ENCODE peak calls at places on chromosome 12, in six cellular contexts. S, Q, O, A, D and L are unnamed samples.

GRCh38 chr12:7460375-7461259 is 16.7 kb upstream of the CD163L1 start:
- DNase-seq in S (no peak), Q (peak; percentile 83), O (peak; percentile 50), A (peak; percentile 34), D (peak; percentile 46), L (no peak)

GRCh38 chr12:121784460-121784859 is 9.0 kb downstream of the RHOF start:
- DNase-seq in S (no peak), Q (no peak), O (no peak), A (no peak), D (no peak), L (no peak)

GRCh38 chr12:3726455-3726854 is 26.5 kb downstream of the CRACR2A start:
- DNase-seq in S (no peak), Q (no peak), O (no peak), A (no peak), D (no peak), L (no peak)

GRCh38 chr12:67517181-67517887 is 131.2 kb upstream of the DYRK2 start:
- DNase-seq in S (no peak), Q (no peak), O (no peak), A (no peak), D (no peak), L (no peak)

GRCh38 chr12:95648990-95649791 is 97.9 kb upstream of the USP44 start:
- DNase-seq in S (no peak), Q (no peak), O (no peak), A (no peak), D (no peak), L (no peak)

GRCh38 chr12:27460471-27460978 is 14.0 kb downstream of the SMCO2 start:
- DNase-seq in S (peak; percentile 4), Q (no peak), O (no peak), A (no peak), D (no peak), L (no peak)

GRCh38 chr12:47799357-47799955 is 20.2 kb downstream of the HDAC7 start:
- DNase-seq in S (no peak), Q (no peak), O (no peak), A (no peak), D (no peak), L (no peak)

GRCh38 chr12:92543359-92543758 is 159.4 kb upstream of the PLEKHG7 start:
- DNase-seq in S (no peak), Q (no peak), O (no peak), A (no peak), D (peak; percentile 8), L (no peak)

GRCh38 chr12:50557421-50557820 is 52.6 kb downstream of the DIP2B start:
- DNase-seq in S (no peak), Q (no peak), O (no peak), A (no peak), D (no peak), L (no peak)

GRCh38 chr12:105317453-105317852 is 13.0 kb upstream of the C12orf75 start:
- DNase-seq in S (no peak), Q (no peak), O (no peak), A (no peak), D (no peak), L (no peak)

GRCh38 chr12:52395761-52396434 is 10.2 kb downstream of the KRT82 start:
- DNase-seq in S (no peak), Q (peak; percentile 87), O (peak; percentile 49), A (no peak), D (peak; percentile 33), L (no peak)
- TF ChIP-seq GABPA in S (no peak), Q (peak; percentile 21), O (no peak), A (no peak), D (no peak), L (no peak)

GRCh38 chr12:115404761-115405470 is 720.9 kb upstream of the TBX3 start:
- DNase-seq in S (no peak), Q (no peak), O (no peak), A (no peak), D (peak; percentile 43), L (no peak)
- TF ChIP-seq GABPA in S (no peak), Q (no peak), O (no peak), A (no peak), D (no peak), L (no peak)

GRCh38 chr12:75702477-75703093 is 191.2 kb upstream of the KRR1 start:
- DNase-seq in S (no peak), Q (no peak), O (no peak), A (no peak), D (no peak), L (no peak)

GRCh38 chr12:75699728-75700496 is 188.5 kb upstream of the KRR1 start:
- DNase-seq in S (no peak), Q (no peak), O (no peak), A (no peak), D (no peak), L (no peak)

GRCh38 chr12:75703131-75703530 is 191.7 kb upstream of the KRR1 start:
- DNase-seq in S (no peak), Q (no peak), O (no peak), A (no peak), D (no peak), L (no peak)

GRCh38 chr12:75704208-75704607 is 192.8 kb upstream of the KRR1 start:
- DNase-seq in S (no peak), Q (no peak), O (no peak), A (no peak), D (no peak), L (no peak)

DNA sequence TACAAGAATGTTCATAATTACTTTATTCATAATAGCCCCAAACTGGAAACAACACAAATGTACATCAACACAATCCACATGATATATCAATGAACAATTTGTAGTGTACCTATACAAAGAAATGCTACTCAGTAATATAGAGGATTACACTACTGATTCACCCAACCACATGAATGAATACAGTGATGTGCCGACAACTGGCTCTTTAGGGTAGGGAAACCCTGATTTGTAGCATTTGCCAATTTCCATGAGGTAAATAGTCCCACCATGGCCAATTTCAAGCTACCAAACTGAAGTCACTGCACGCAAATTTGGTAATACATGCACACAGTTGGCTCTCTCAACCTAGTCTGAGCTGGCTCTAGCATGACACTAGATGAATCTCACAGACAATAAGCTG is 190.4 kb upstream of the KRR1 start:
- DNase-seq in S (no peak), Q (no peak), O (no peak), A (no peak), D (no peak), L (no peak)
- TF ChIP-seq GABPA in S (no peak), Q (no peak), O (no peak), A (no peak), D (no peak), L (no peak)

GRCh38 chr12:69686731-69687130 is 12.4 kb downstream of the BEST3 start:
- DNase-seq in S (no peak), Q (no peak), O (no peak), A (no peak), D (no peak), L (no peak)

GRCh38 chr12:69688021-69688420 is 11.1 kb downstream of the BEST3 start:
- DNase-seq in S (no peak), Q (no peak), O (no peak), A (no peak), D (peak; percentile 6), L (no peak)

GRCh38 chr12:69684472-69684871 is 14.6 kb downstream of the BEST3 start:
- DNase-seq in S (no peak), Q (no peak), O (no peak), A (no peak), D (no peak), L (no peak)

GRCh38 chr12:69687390-69687789 is 11.7 kb downstream of the BEST3 start:
- DNase-seq in S (no peak), Q (no peak), O (no peak), A (no peak), D (no peak), L (no peak)

DNA sequence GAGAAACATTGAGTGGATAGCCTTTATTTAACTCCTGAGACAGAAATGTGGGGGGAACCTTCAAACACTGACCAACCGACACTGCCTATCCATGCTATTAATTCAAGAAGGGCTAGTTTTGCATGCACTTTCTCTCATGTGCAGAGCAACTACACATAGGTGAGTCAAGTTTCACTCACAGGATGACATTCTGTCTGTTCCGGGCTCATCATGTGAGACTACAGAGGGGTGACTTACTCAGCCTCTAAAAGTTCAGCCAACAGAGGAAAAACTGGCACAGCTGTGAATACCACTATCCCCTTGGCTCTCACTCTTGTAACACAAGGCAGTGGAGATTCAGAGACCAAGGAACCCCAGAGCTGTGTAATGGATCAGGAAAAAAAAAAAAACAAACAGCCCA is 13.3 kb downstream of the BEST3 start:
- DNase-seq in S (no peak), Q (no peak), O (no peak), A (no peak), D (no peak), L (no peak)
- TF ChIP-seq GABPA in S (no peak), Q (no peak), O (no peak), A (no peak), D (no peak), L (no peak)

DNA sequence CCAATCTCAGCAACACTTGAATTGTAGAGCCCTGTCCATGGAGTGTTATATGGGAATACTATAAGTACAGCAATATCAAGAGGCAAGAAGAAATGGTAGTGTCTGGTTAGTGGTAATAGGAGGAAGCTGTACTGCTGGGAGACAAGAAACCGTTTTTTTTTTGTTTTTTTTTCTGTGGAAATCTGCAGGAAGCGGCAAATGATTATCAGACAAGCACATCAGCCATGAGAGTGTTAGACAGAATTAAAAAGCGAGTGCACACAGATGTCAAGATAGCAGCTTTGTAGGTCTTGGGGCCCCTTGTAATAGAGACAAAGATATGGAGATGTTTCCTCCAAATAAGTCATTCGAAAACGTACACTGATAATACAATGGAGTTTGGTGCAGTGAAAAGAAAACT is 6.7 kb downstream of the TESPA1 start:
- DNase-seq in S (no peak), Q (no peak), O (no peak), A (no peak), D (no peak), L (no peak)
- TF ChIP-seq GABPA in S (no peak), Q (no peak), O (no peak), A (no peak), D (no peak), L (no peak)

GRCh38 chr12:131202592-131203378 is 249.1 kb downstream of the ADGRD1 start:
- DNase-seq in S (no peak), Q (peak; percentile 35), O (no peak), A (peak; percentile 27), D (no peak), L (no peak)
- TF ChIP-seq GABPA in S (no peak), Q (no peak), O (no peak), A (no peak), D (no peak), L (no peak)

GRCh38 chr12:117188961-117189724 is 1.1 kb downstream of the FBXO21 start:
- DNase-seq in S (no peak), Q (no peak), O (no peak), A (no peak), D (no peak), L (no peak)
- TF ChIP-seq GABPA in S (no peak), Q (no peak), O (no peak), A (no peak), D (no peak), L (no peak)